ENCODE peak calls at places on chromosomes 7 and 10, in seven cellular contexts. J is heart right ventricle, P is lower lobe of right lung, X is dorsolateral prefrontal cortex, O is body of pancreas, S is NB4, F is A549. T is an unnamed sample.

GRCh38 chr10:125479059-125479458 is 203.9 kb downstream of the TEX36 start:
- DNase-seq in J (no peak), S (no peak), F (no peak), O (no peak), X (no peak), P (no peak), T (no peak)

GRCh38 chr7:90563286-90563685 is 32.8 kb upstream of the CDK14 start:
- DNase-seq in J (no peak), F (no peak), P (no peak), S (no peak), X (no peak), O (no peak), T (peak)

GRCh38 chr10:11180228-11180627 is 162.6 kb downstream of the CELF2 start:
- DNase-seq in P (peak), F (no peak), J (no peak), S (peak), O (no peak), X (no peak), T (no peak)

GRCh38 chr7:130723784-130724183 is 10.2 kb downstream of the KLF14 start:
- DNase-seq in X (no peak), O (no peak), F (no peak), J (no peak), S (no peak), P (no peak), T (no peak)

GRCh38 chr7:43873300-43873699 is 4.0 kb upstream of the MRPS24 start:
- DNase-seq in J (peak), O (peak), S (no peak), X (no peak), P (no peak), F (peak), T (peak)

GRCh38 chr10:6465854-6466524 is 114.1 kb downstream of the PRKCQ start:
- DNase-seq in J (no peak), F (no peak), X (no peak), S (no peak), P (no peak), O (no peak), T (no peak)

GRCh38 chr10:122525788-122526187 is 34.8 kb upstream of the DMBT1 start:
- DNase-seq in S (peak), J (no peak), X (no peak), P (no peak), O (peak), F (peak), T (no peak)

GRCh38 chr7:3879337-3880054 is 578.4 kb downstream of the SDK1 start:
- DNase-seq in J (peak), O (peak), X (no peak), S (no peak), P (no peak), F (no peak), T (no peak)

GRCh38 chr7:55212838-55213237 is 152.3 kb upstream of the LANCL2 start:
- DNase-seq in J (no peak), O (no peak), S (no peak), X (no peak), P (no peak), F (no peak), T (peak)

GRCh38 chr10:100510533-100511308 is 8.9 kb downstream of the SEC31B start:
- DNase-seq in F (no peak), J (no peak), X (no peak), S (peak), P (no peak), O (peak), T (no peak)

GRCh38 chr7:39560398-39560797 is 5.8 kb upstream of the YAE1 start:
- DNase-seq in O (peak), S (no peak), J (no peak), F (no peak), P (no peak), X (no peak), T (no peak)

GRCh38 chr7:69457912-69458491 is 140.3 kb upstream of the AUTS2 start:
- DNase-seq in X (no peak), O (peak), P (no peak), J (peak), F (no peak), S (no peak), T (peak)

GRCh38 chr7:963236-964078 is 9.0 kb upstream of the ADAP1 start:
- DNase-seq in X (no peak), J (peak), F (no peak), P (peak), O (peak), S (no peak), T (no peak)

GRCh38 chr10:99236627-99237309 is 1.1 kb upstream of the HPSE2 start:
- DNase-seq in J (no peak), P (no peak), S (no peak), F (no peak), X (no peak), O (no peak), T (no peak)

GRCh38 chr7:81725496-81726117 is 44.2 kb downstream of the HGF start:
- DNase-seq in S (no peak), O (no peak), J (no peak), P (no peak), X (no peak), F (peak), T (peak)

GRCh38 chr10:124916098-124916584 is 25.8 kb upstream of the ZRANB1 start:
- DNase-seq in X (no peak), S (peak), J (no peak), P (no peak), O (no peak), F (peak), T (peak)

GRCh38 chr7:35875292-35875691 is 74.4 kb downstream of the SEPTIN7 start:
- DNase-seq in X (no peak), P (no peak), S (no peak), O (no peak), F (no peak), J (no peak), T (peak)

GRCh38 chr7:106643189-106643588 is 17.8 kb downstream of the CCDC71L start:
- DNase-seq in X (no peak), F (no peak), P (no peak), S (no peak), J (no peak), O (no peak), T (no peak)

GRCh38 chr10:131195552-131196159 is 115.9 kb downstream of the TCERG1L start:
- DNase-seq in X (no peak), P (no peak), S (no peak), O (no peak), F (no peak), J (no peak), T (no peak)

GRCh38 chr10:131674130-131674529 is 226.7 kb upstream of the PPP2R2D start:
- DNase-seq in P (no peak), X (no peak), J (no peak), F (no peak), S (no peak), O (no peak), T (no peak)

GRCh38 chr7:22826593-22826992 is 3.9 kb upstream of the TOMM7 start:
- DNase-seq in X (no peak), O (no peak), J (no peak), P (no peak), F (no peak), S (no peak), T (no peak)

GRCh38 chr7:27178366-27178765 is 4.2 kb upstream of the HOXA10 start:
- DNase-seq in J (no peak), P (no peak), X (no peak), S (no peak), F (no peak), O (no peak), T (peak)

GRCh38 chr7:128403676-128404075 is 6.1 kb downstream of the IMPDH1 start:
- DNase-seq in O (no peak), X (no peak), J (no peak), S (no peak), F (no peak), P (no peak), T (no peak)

GRCh38 chr10:8150401-8150905 is 96.0 kb downstream of the GATA3 start:
- DNase-seq in P (no peak), J (no peak), S (no peak), F (no peak), O (no peak), X (no peak), T (no peak)

GRCh38 chr7:20269726-20270125 is 52.5 kb upstream of the MACC1 start:
- DNase-seq in J (no peak), X (no peak), O (no peak), S (no peak), F (no peak), P (no peak), T (peak)

GRCh38 chr7:143003393-143004051 is 23.4 kb downstream of the OR9A2 start:
- DNase-seq in F (peak), J (no peak), P (no peak), X (no peak), S (peak), O (peak), T (peak)

GRCh38 chr7:140456627-140457051 is 22.7 kb downstream of the MKRN1 start:
- DNase-seq in X (no peak), O (no peak), J (no peak), S (no peak), P (no peak), F (no peak), T (no peak)

GRCh38 chr7:146647444-146647843 is 530.8 kb downstream of the CNTNAP2 start:
- DNase-seq in J (no peak), X (no peak), P (no peak), O (peak), S (no peak), F (no peak), T (no peak)

GRCh38 chr7:73681031-73681430 is 2.2 kb downstream of the DNAJC30 start:
- DNase-seq in J (no peak), S (no peak), P (no peak), X (no peak), F (no peak), O (no peak), T (peak)

GRCh38 chr10:122637371-122637770 is 62.3 kb downstream of the C10orf120 start:
- DNase-seq in S (no peak), O (peak), J (peak), P (no peak), F (no peak), X (peak), T (no peak)

GRCh38 chr7:126702242-126703016 is 550.3 kb downstream of the GRM8 start:
- DNase-seq in X (no peak), P (no peak), O (no peak), S (peak), F (no peak), J (no peak), T (peak)

GRCh38 chr10:28984431-28984830 is 304.4 kb upstream of the LYZL1 start:
- DNase-seq in F (peak), J (peak), X (peak), S (peak), O (peak), P (peak), T (peak)

GRCh38 chr7:139131622-139132021 is 22.1 kb upstream of the ZC3HAV1 start:
- DNase-seq in J (no peak), P (no peak), S (peak), X (no peak), F (no peak), O (no peak), T (no peak)

GRCh38 chr10:95308389-95309302 is 17.8 kb upstream of the PDLIM1 start:
- DNase-seq in P (peak), O (peak), J (peak), S (peak), F (peak), X (no peak), T (peak)

DNA sequence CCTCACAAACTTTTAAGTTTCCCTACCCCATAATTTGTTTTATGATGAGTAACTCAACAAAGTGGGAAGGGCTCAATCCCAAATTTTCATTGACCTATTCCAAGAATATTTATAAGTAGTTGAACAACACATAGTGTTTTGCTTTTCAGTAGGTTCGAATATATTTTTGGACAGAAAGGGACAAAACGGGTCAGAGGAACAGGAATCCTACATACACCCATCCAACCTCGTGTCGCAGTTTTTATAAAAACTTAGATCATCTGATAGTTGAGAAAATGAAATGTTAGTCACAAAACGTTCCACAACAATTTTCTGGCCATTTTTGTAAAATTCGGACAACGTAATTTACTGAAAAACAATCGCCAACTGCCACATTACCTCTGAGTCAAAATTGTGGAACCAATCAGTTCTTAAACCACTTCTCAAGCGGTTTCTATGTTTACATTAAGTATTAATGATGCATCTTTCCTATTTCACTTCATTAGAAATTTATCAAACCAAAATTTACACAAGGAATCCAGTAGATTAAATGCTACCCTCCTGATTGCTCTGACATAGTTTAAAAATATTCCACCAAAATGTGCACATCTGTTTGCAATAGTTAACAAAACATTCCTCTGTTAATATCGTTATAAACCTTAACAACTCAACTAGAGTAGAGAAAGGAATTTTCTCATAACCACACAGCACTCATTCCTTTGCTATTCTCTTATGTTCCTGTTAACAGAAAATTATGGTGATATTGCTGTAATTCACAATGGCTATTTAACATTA is 6.3 kb downstream of the WNT16 start:
- DNase-seq in S (no peak), O (no peak), J (no peak), X (no peak), P (no peak), F (no peak), T (peak)
- H3K4me3 ChIP-seq in S (no peak), O (no peak), J (no peak), X (no peak), P (no peak), F (no peak), T (no peak)

DNA sequence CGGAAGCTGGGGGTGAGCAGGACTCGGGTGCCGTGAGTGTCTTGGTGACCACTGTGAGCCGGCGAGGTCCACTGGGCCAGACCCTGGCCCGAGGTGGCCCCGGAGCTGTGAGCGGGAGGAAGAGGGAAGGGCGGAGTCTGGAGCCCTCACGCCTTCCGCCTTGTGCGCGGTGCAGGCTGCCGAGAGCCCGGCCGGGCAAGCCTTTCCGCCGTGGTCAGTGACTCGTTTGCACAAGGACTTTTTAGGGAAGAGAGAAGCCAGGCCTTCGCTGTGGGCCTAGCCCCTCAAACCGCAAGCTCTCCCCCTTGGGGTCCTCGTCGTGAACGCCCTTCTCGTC is 40.9 kb upstream of the ZNF32 start:
- DNase-seq in O (peak), F (peak), P (peak), J (peak), S (peak), X (no peak), T (peak)
- H3K4me3 ChIP-seq in O (peak), F (peak), P (peak), J (peak), S (peak), X (peak), T (peak)

GRCh38 chr10:110863361-110863760 is 8.4 kb upstream of the PDCD4 start:
- DNase-seq in F (no peak), X (no peak), P (no peak), J (no peak), O (no peak), S (no peak), T (peak)

GRCh38 chr10:110865804-110866482 is 5.8 kb upstream of the PDCD4 start:
- DNase-seq in O (no peak), F (peak), X (no peak), J (no peak), P (no peak), S (no peak), T (no peak)

GRCh38 chr10:110863956-110864355 is 7.8 kb upstream of the PDCD4 start:
- DNase-seq in X (no peak), O (no peak), S (no peak), F (no peak), P (no peak), J (no peak), T (no peak)

GRCh38 chr10:110864662-110865140 is 7.0 kb upstream of the PDCD4 start:
- DNase-seq in P (no peak), S (peak), X (no peak), F (no peak), O (peak), J (no peak), T (no peak)

DNA sequence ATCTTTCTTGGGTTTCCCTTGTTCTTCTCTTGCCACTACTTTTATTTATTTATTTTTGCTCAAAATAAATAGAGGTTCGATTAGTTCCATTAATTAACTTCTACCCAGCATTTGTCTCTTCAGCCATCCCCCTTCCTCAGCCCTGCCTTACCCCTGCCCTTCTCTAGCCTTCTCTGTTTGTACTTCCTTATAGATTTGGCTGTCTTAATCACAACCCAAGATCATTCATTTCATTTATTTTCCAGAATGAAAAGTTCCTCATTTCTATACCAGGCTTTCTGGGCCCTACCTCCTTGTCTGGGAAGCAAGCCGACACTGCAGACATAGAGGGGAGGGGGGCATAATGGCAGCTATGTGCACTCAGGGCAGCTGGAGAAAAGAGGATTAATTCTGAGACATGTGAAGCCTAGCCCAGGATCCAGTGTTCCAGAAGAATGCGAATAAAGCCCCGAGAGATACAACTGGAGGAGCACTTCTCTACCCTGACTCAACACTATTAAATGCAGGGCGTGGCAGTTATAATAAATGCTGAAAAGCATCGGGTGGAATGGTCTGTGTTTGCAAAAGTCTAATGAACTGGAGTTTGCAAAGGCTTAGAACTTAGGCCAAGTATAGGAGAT is 6.4 kb upstream of the PDCD4 start:
- DNase-seq in P (no peak), X (no peak), F (peak), J (no peak), O (no peak), S (no peak), T (peak)
- H3K4me3 ChIP-seq in P (peak), X (no peak), F (no peak), J (no peak), O (no peak), S (peak), T (no peak)

GRCh38 chr10:128211064-128211504 is 84.9 kb upstream of the MKI67 start:
- DNase-seq in X (no peak), S (no peak), F (no peak), O (no peak), P (no peak), J (no peak), T (no peak)
- H3K4me3 ChIP-seq in X (peak), S (no peak), F (peak), O (no peak), P (peak), J (peak), T (no peak)

T was measured in AG10803.